ENCODE peak calls at places on chromosomes 7 and 10, in four cellular contexts. G, B, I and N are unnamed samples.

GRCh38 chr10:61993676-61994401 is 92.3 kb downstream of the ARID5B start:
- DNase-seq in I (peak; percentile 66), B (no peak), G (no peak), N (no peak)

GRCh38 chr10:54554028-54554427 is 247.0 kb downstream of the PCDH15 start:
- DNase-seq in G (no peak), I (no peak), B (no peak), N (no peak)

GRCh38 chr7:311796-312195 is 21.8 kb downstream of the FOXL3 start:
- DNase-seq in G (no peak), I (no peak), B (no peak), N (no peak)

GRCh38 chr10:113487154-113487553 is 65.7 kb upstream of the HABP2 start:
- DNase-seq in I (no peak), G (no peak), B (no peak), N (peak; percentile 2)

GRCh38 chr10:36254191-36254590 is 612.1 kb upstream of the FZD8 start:
- DNase-seq in B (peak; percentile 63), I (peak; percentile 25), G (peak; percentile 16), N (peak; percentile 4)

GRCh38 chr10:47344996-47345870 is 2.9 kb upstream of the RBP3 start:
- DNase-seq in I (no peak), B (no peak), G (no peak), N (no peak)

GRCh38 chr7:127938588-127938987 is 92.6 kb downstream of the LRRC4 start:
- DNase-seq in G (peak; percentile 88), B (no peak), I (peak; percentile 76), N (no peak)

GRCh38 chr7:16934947-16935742 is 53.4 kb upstream of the AGR3 start:
- DNase-seq in B (peak; percentile 67), I (peak; percentile 38), G (peak; percentile 48), N (no peak)

GRCh38 chr7:90262438-90262837 is 17.5 kb downstream of the CFAP69 start:
- DNase-seq in I (peak; percentile 67), G (peak; percentile 35), B (no peak), N (no peak)

GRCh38 chr7:46589282-46589681 is 668.2 kb upstream of the IGFBP3 start:
- DNase-seq in I (peak; percentile 36), G (no peak), B (no peak), N (no peak)

GRCh38 chr7:47601119-47601880 is 19.4 kb upstream of the TNS3 start:
- DNase-seq in I (peak; percentile 70), G (peak; percentile 96), B (no peak), N (no peak)

GRCh38 chr10:53601260-53601875 is 828.8 kb upstream of the MBL2 start:
- DNase-seq in G (peak; percentile 28), B (no peak), I (peak; percentile 70), N (no peak)

GRCh38 chr7:69534461-69535041 is 63.7 kb upstream of the AUTS2 start:
- DNase-seq in G (no peak), I (no peak), B (no peak), N (no peak)

GRCh38 chr10:98141484-98142073 is 7.1 kb downstream of the R3HCC1L start:
- DNase-seq in B (no peak), I (no peak), G (no peak), N (no peak)

GRCh38 chr7:77453531-77453930 is 37.4 kb upstream of the GSAP start:
- DNase-seq in B (no peak), G (peak; percentile 57), I (peak; percentile 77), N (peak; percentile 17)

GRCh38 chr10:42734537-42734936 is 48.1 kb upstream of the BMS1 start:
- DNase-seq in B (no peak), G (no peak), I (no peak), N (no peak)

GRCh38 chr10:86786368-86786767 is 29.9 kb downstream of the BMPR1A start:
- DNase-seq in G (no peak), I (no peak), B (no peak), N (no peak)

GRCh38 chr7:29879609-29880008 is 73.3 kb downstream of the WIPF3 start:
- DNase-seq in B (no peak), G (peak; percentile 21), I (peak; percentile 34), N (no peak)

GRCh38 chr7:32500922-32501341 is 5.6 kb downstream of the AVL9 start:
- DNase-seq in B (no peak), G (peak; percentile 62), I (peak; percentile 76), N (no peak)

GRCh38 chr7:157886261-157886660 is 549.5 kb downstream of the DNAJB6 start:
- DNase-seq in G (no peak), B (no peak), I (no peak), N (no peak)

GRCh38 chr7:157887400-157887799 is 550.6 kb downstream of the DNAJB6 start:
- DNase-seq in G (no peak), B (no peak), I (no peak), N (no peak)

GRCh38 chr7:157885140-157885539 is 548.3 kb downstream of the DNAJB6 start:
- DNase-seq in I (no peak), G (no peak), B (no peak), N (no peak)

GRCh38 chr7:157888579-157888978 is 551.8 kb downstream of the DNAJB6 start:
- DNase-seq in G (no peak), B (no peak), I (no peak), N (no peak)

DNA sequence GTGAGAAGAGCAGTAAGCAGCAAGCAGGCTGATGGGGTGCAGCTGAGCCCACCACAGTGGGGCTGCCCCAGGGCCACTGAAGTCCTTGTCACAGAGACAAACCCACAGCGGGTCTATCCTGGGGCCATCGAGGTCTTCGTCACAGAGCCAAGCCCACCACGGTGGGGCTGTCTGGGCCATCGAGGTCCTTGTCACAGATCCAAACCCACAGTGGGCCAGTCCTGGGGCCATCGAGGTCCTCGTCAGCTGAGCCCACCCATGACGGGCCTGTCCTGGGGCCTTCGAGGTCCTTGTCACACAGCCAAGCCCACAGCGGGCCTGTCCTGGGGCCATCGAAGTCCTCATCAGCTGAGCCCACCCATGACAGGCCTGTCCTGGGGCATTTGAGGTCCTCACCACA is 549.9 kb downstream of the DNAJB6 start:
- DNase-seq in B (no peak), I (no peak), G (no peak), N (no peak)
- H3K9me3 ChIP-seq in B (no peaks in the 10 kb centered on the region), I (no peaks in the 10 kb centered on the region), G (peaks cover 45% of the 10 kb centered on the region), N (no peaks in the 10 kb centered on the region)

GRCh38 chr7:35817930-35818329 is 17.1 kb downstream of the SEPTIN7 start:
- DNase-seq in I (no peak), G (no peak), B (no peak), N (no peak)

GRCh38 chr7:35818513-35818912 is 17.7 kb downstream of the SEPTIN7 start:
- DNase-seq in G (no peak), I (no peak), B (no peak), N (no peak)

GRCh38 chr7:35820858-35821257 is 20.0 kb downstream of the SEPTIN7 start:
- DNase-seq in B (no peak), G (no peak), I (no peak), N (no peak)

GRCh38 chr7:35819954-35820703 is 19.3 kb downstream of the SEPTIN7 start:
- DNase-seq in I (no peak), B (no peak), G (no peak), N (no peak)

DNA sequence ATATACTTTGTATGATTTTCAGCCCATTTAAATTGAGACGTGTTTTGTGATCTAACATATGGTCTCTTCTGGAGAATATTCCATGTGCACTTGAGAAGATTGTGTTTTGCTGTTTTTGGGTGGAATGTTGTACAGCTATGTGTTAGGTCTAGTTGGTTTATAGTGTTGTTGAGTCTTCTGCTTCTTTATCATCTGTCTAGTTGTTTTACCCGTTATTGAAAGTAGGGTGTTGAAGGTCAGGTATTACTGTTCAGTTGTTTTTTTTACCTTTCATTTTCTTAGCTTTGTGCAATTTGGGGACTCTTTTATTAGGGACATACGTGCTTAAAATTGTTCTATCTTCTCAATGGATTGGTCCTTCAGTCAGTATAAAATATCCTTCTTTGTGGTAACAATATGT is 18.5 kb downstream of the SEPTIN7 start:
- DNase-seq in I (no peak), G (no peak), B (no peak), N (no peak)
- H3K9me3 ChIP-seq in I (no peaks in the 10 kb centered on the region), G (no peaks in the 10 kb centered on the region), B (no peaks in the 10 kb centered on the region), N (no peaks in the 10 kb centered on the region)

GRCh38 chr7:20744913-20745587 is 41.6 kb downstream of the SP8 start:
- DNase-seq in B (no peak), I (peak; percentile 19), G (no peak), N (no peak)
- H3K9me3 ChIP-seq in B (no peaks in the 10 kb centered on the region), I (no peaks in the 10 kb centered on the region), G (peaks cover 9% of the 10 kb centered on the region), N (no peaks in the 10 kb centered on the region)

DNA sequence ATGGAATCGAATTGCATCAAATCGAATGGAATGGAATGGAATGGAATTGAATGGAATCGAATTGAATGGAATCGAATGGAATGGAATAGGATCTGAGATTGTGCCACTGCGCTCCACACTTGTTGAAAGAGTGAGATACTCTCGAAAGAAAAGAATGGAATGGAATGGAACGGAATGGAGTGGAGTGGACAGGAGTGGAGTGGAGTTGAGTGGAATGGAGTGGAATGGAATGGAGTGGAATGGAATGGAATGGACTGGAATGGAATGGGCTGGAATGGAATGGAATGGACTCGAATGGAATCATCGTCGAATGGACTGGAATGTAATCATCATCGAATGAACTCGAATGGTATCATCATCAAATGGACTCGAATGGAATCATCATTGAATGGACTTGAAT is 38.0 kb downstream of the ZNF716 start:
- DNase-seq in I (no peak), B (no peak), G (no peak), N (no peak)
- H3K9me3 ChIP-seq in I (no peaks in the 10 kb centered on the region), B (no peaks in the 10 kb centered on the region), G (peaks cover 43% of the 10 kb centered on the region), N (no peaks in the 10 kb centered on the region)

GRCh38 chr10:124741281-124741921 is 2.8 kb downstream of the FAM53B start:
- DNase-seq in B (peak; percentile 96), G (peak; percentile 64), I (peak; percentile 80), N (peak; percentile 83)
- H3K9me3 ChIP-seq in B (no peaks in the 10 kb centered on the region), G (no peaks in the 10 kb centered on the region), I (no peaks in the 10 kb centered on the region), N (no peaks in the 10 kb centered on the region)

GRCh38 chr10:9895406-9895805 is 1122.3 kb upstream of the CELF2 start:
- DNase-seq in G (no peak), B (no peak), I (no peak), N (no peak)
- H3K9me3 ChIP-seq in G (no peaks in the 10 kb centered on the region), B (no peaks in the 10 kb centered on the region), I (no peaks in the 10 kb centered on the region), N (no peaks in the 10 kb centered on the region)

GRCh38 chr7:158407581-158408331 is 179.9 kb downstream of the PTPRN2 start:
- DNase-seq in B (no peak), I (peak; percentile 24), G (no peak), N (no peak)

GRCh38 chr7:158411232-158411950 is 176.2 kb downstream of the PTPRN2 start:
- DNase-seq in B (no peak), G (no peak), I (no peak), N (no peak)

GRCh38 chr7:158409816-158410330 is 177.8 kb downstream of the PTPRN2 start:
- DNase-seq in I (no peak), B (no peak), G (no peak), N (no peak)

GRCh38 chr7:158409120-158409519 is 178.5 kb downstream of the PTPRN2 start:
- DNase-seq in B (no peak), I (no peak), G (no peak), N (no peak)

DNA sequence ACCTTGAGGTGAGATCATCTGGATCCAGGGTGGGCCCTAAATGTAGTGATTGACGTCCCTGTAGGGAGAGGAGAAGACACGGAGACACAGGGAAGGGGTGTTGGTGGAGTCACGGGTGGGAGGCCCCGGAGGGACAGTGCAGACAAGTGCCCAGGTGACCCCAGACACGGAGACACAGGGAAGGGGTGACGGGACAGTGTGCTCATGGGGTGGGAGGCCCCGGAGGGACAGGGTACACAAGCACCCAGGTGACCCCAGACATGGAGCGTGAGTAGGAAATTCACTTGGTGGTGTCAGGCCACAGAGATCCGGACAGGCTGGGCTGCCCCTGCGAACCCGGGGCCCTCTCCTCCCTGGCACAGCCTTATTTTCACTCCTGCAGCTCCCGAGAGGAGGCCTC is 176.9 kb downstream of the PTPRN2 start:
- DNase-seq in G (no peak), I (no peak), B (no peak), N (no peak)
- H3K9me3 ChIP-seq in G (peaks cover 46% of the 10 kb centered on the region), I (no peaks in the 10 kb centered on the region), B (no peaks in the 10 kb centered on the region), N (no peaks in the 10 kb centered on the region)